ENCODE peak calls at places on chromosome 17, in five cellular contexts. One of them, this sample, is unnamed.

GRCh38 chr17:238071-238963 is 56.9 kb upstream of the DOC2B start:
- DNase-seq in NCI-H510A: no peak
- DNase-seq in cardiac muscle cell: no peak
- DNase-seq in activated CD4-positive, alpha-beta T cell treated with anti-CD3 and anti-CD28 coated beads, Interleukin-2, amount 50 U/mL, for 1 hour: no peak
- DNase-seq in neural crest cell: no peak
- DNase-seq in this sample: no peak

GRCh38 chr17:75525806-75526554 is 483 bp downstream of the LLGL2 start:
- DNase-seq in NCI-H510A: no peak
- DNase-seq in cardiac muscle cell: no peak
- DNase-seq in activated CD4-positive, alpha-beta T cell treated with anti-CD3 and anti-CD28 coated beads, Interleukin-2, amount 50 U/mL, for 1 hour: no peak
- DNase-seq in neural crest cell: no peak
- DNase-seq in this sample: no peak

GRCh38 chr17:1647802-1648581 is 1.7 kb downstream of the RILP start:
- DNase-seq in NCI-H510A: no peak
- DNase-seq in cardiac muscle cell: peak
- DNase-seq in activated CD4-positive, alpha-beta T cell treated with anti-CD3 and anti-CD28 coated beads, Interleukin-2, amount 50 U/mL, for 1 hour: no peak
- DNase-seq in neural crest cell: no peak
- DNase-seq in this sample: no peak

GRCh38 chr17:18855831-18856624 is 1.9 kb upstream of the PRPSAP2 start:
- DNase-seq in NCI-H510A: peak
- DNase-seq in cardiac muscle cell: peak
- DNase-seq in activated CD4-positive, alpha-beta T cell treated with anti-CD3 and anti-CD28 coated beads, Interleukin-2, amount 50 U/mL, for 1 hour: peak
- DNase-seq in neural crest cell: peak
- DNase-seq in this sample: peak

GRCh38 chr17:58402679-58403078 is 14.7 kb downstream of the RNF43 start:
- DNase-seq in NCI-H510A: no peak
- DNase-seq in cardiac muscle cell: peak
- DNase-seq in activated CD4-positive, alpha-beta T cell treated with anti-CD3 and anti-CD28 coated beads, Interleukin-2, amount 50 U/mL, for 1 hour: no peak
- DNase-seq in neural crest cell: no peak
- DNase-seq in this sample: no peak

GRCh38 chr17:74524751-74525725 is 6.2 kb downstream of the CD300LB start:
- DNase-seq in NCI-H510A: no peak
- DNase-seq in cardiac muscle cell: no peak
- DNase-seq in activated CD4-positive, alpha-beta T cell treated with anti-CD3 and anti-CD28 coated beads, Interleukin-2, amount 50 U/mL, for 1 hour: no peak
- DNase-seq in neural crest cell: no peak
- DNase-seq in this sample: no peak

GRCh38 chr17:5619088-5619740 is 34.9 kb upstream of the NLRP1 start:
- DNase-seq in NCI-H510A: no peak
- DNase-seq in cardiac muscle cell: no peak
- DNase-seq in activated CD4-positive, alpha-beta T cell treated with anti-CD3 and anti-CD28 coated beads, Interleukin-2, amount 50 U/mL, for 1 hour: no peak
- DNase-seq in neural crest cell: no peak
- DNase-seq in this sample: no peak

GRCh38 chr17:76491271-76492184 is 9.7 kb downstream of the RHBDF2 start:
- DNase-seq in NCI-H510A: no peak
- DNase-seq in cardiac muscle cell: no peak
- DNase-seq in activated CD4-positive, alpha-beta T cell treated with anti-CD3 and anti-CD28 coated beads, Interleukin-2, amount 50 U/mL, for 1 hour: no peak
- DNase-seq in neural crest cell: no peak
- DNase-seq in this sample: no peak

GRCh38 chr17:61402073-61402541 is 2.5 kb downstream of the TBX2 start:
- DNase-seq in NCI-H510A: no peak
- DNase-seq in cardiac muscle cell: no peak
- DNase-seq in activated CD4-positive, alpha-beta T cell treated with anti-CD3 and anti-CD28 coated beads, Interleukin-2, amount 50 U/mL, for 1 hour: no peak
- DNase-seq in neural crest cell: no peak
- DNase-seq in this sample: no peak

GRCh38 chr17:55158439-55158838 is 106.3 kb upstream of the HLF start:
- DNase-seq in NCI-H510A: no peak
- DNase-seq in cardiac muscle cell: peak
- DNase-seq in activated CD4-positive, alpha-beta T cell treated with anti-CD3 and anti-CD28 coated beads, Interleukin-2, amount 50 U/mL, for 1 hour: no peak
- DNase-seq in neural crest cell: no peak
- DNase-seq in this sample: no peak

GRCh38 chr17:37368577-37368976 is 7.2 kb upstream of the C17orf78 start:
- DNase-seq in NCI-H510A: no peak
- DNase-seq in cardiac muscle cell: peak
- DNase-seq in activated CD4-positive, alpha-beta T cell treated with anti-CD3 and anti-CD28 coated beads, Interleukin-2, amount 50 U/mL, for 1 hour: no peak
- DNase-seq in neural crest cell: no peak
- DNase-seq in this sample: no peak

GRCh38 chr17:13851889-13852288 is 217.4 kb upstream of the COX10 start:
- DNase-seq in NCI-H510A: no peak
- DNase-seq in cardiac muscle cell: no peak
- DNase-seq in activated CD4-positive, alpha-beta T cell treated with anti-CD3 and anti-CD28 coated beads, Interleukin-2, amount 50 U/mL, for 1 hour: no peak
- DNase-seq in neural crest cell: no peak
- DNase-seq in this sample: no peak

GRCh38 chr17:57669671-57670529 is 75.2 kb downstream of the CCDC182 start:
- DNase-seq in NCI-H510A: no peak
- DNase-seq in cardiac muscle cell: no peak
- DNase-seq in activated CD4-positive, alpha-beta T cell treated with anti-CD3 and anti-CD28 coated beads, Interleukin-2, amount 50 U/mL, for 1 hour: no peak
- DNase-seq in neural crest cell: no peak
- DNase-seq in this sample: peak

GRCh38 chr17:31487648-31488263 is 96.3 kb downstream of the RAB11FIP4 start:
- DNase-seq in NCI-H510A: peak
- DNase-seq in cardiac muscle cell: peak
- DNase-seq in activated CD4-positive, alpha-beta T cell treated with anti-CD3 and anti-CD28 coated beads, Interleukin-2, amount 50 U/mL, for 1 hour: peak
- DNase-seq in neural crest cell: peak
- DNase-seq in this sample: peak

GRCh38 chr17:48262982-48263586 is 155.5 kb downstream of the SNX11 start:
- DNase-seq in NCI-H510A: peak
- DNase-seq in cardiac muscle cell: peak
- DNase-seq in activated CD4-positive, alpha-beta T cell treated with anti-CD3 and anti-CD28 coated beads, Interleukin-2, amount 50 U/mL, for 1 hour: no peak
- DNase-seq in neural crest cell: no peak
- DNase-seq in this sample: no peak

GRCh38 chr17:30543456-30543855 is 66.2 kb downstream of the GOSR1 start:
- DNase-seq in NCI-H510A: no peak
- DNase-seq in cardiac muscle cell: no peak
- DNase-seq in activated CD4-positive, alpha-beta T cell treated with anti-CD3 and anti-CD28 coated beads, Interleukin-2, amount 50 U/mL, for 1 hour: no peak
- DNase-seq in neural crest cell: no peak
- DNase-seq in this sample: no peak

GRCh38 chr17:7850970-7851437 is 3.9 kb upstream of the TMEM88 start:
- DNase-seq in NCI-H510A: no peak
- DNase-seq in cardiac muscle cell: no peak
- DNase-seq in activated CD4-positive, alpha-beta T cell treated with anti-CD3 and anti-CD28 coated beads, Interleukin-2, amount 50 U/mL, for 1 hour: peak
- DNase-seq in neural crest cell: no peak
- DNase-seq in this sample: no peak

GRCh38 chr17:31788956-31789355 is 70.1 kb downstream of the COPRS start:
- DNase-seq in NCI-H510A: no peak
- DNase-seq in cardiac muscle cell: no peak
- DNase-seq in activated CD4-positive, alpha-beta T cell treated with anti-CD3 and anti-CD28 coated beads, Interleukin-2, amount 50 U/mL, for 1 hour: no peak
- DNase-seq in neural crest cell: no peak
- DNase-seq in this sample: no peak

GRCh38 chr17:72394531-72394930 is 273.7 kb downstream of the SOX9 start:
- DNase-seq in NCI-H510A: no peak
- DNase-seq in cardiac muscle cell: no peak
- DNase-seq in activated CD4-positive, alpha-beta T cell treated with anti-CD3 and anti-CD28 coated beads, Interleukin-2, amount 50 U/mL, for 1 hour: no peak
- DNase-seq in neural crest cell: no peak
- DNase-seq in this sample: no peak

GRCh38 chr17:16987830-16988601 is 16.1 kb upstream of the TNFRSF13B start:
- DNase-seq in NCI-H510A: no peak
- DNase-seq in cardiac muscle cell: peak
- DNase-seq in activated CD4-positive, alpha-beta T cell treated with anti-CD3 and anti-CD28 coated beads, Interleukin-2, amount 50 U/mL, for 1 hour: peak
- DNase-seq in neural crest cell: no peak
- DNase-seq in this sample: peak